ENCODE peak calls at places on chromosomes 3 and 15, in six cellular contexts. I, N, F, B, J and L are unnamed samples.

GRCh38 chr15:31551323-31551722 is 224.7 kb downstream of the KLF13 start:
- DNase-seq in N (no peak), F (no peak), J (no peak), B (no peak), I (no peak), L (no peak)

GRCh38 chr15:49145651-49146609 is 9.5 kb downstream of the COPS2 start:
- DNase-seq in N (peak; percentile 76), F (no peak), B (peak; percentile 75), I (no peak), J (no peak), L (no peak)

GRCh38 chr15:61796056-61796455 is 264.2 kb downstream of the VPS13C start:
- DNase-seq in J (no peak), B (peak; percentile 44), F (no peak), I (no peak), N (peak; percentile 94), L (no peak)

GRCh38 chr3:152245498-152246175 is 23.1 kb upstream of the MBNL1 start:
- DNase-seq in F (no peak), I (no peak), B (no peak), N (no peak), J (no peak), L (no peak)

GRCh38 chr15:29569533-29570092 is 252.7 kb downstream of the TJP1 start:
- DNase-seq in I (no peak), F (no peak), J (no peak), B (no peak), N (no peak), L (no peak)

GRCh38 chr3:166190360-166190759 is 353.1 kb upstream of the BCHE start:
- DNase-seq in I (no peak), J (no peak), F (no peak), N (peak; percentile 22), B (no peak), L (no peak)

GRCh38 chr3:195048059-195048905 is 222.7 kb downstream of the XXYLT1 start:
- DNase-seq in B (no peak), J (no peak), F (peak; percentile 10), N (no peak), I (no peak), L (no peak)

GRCh38 chr15:98785796-98786581 is 137.7 kb downstream of the IGF1R start:
- DNase-seq in B (no peak), I (no peak), N (no peak), J (no peak), F (no peak), L (no peak)

GRCh38 chr3:354433-354832 is 157.9 kb downstream of the CHL1 start:
- DNase-seq in J (no peak), N (peak; percentile 74), I (no peak), B (peak; percentile 50), F (no peak), L (no peak)

GRCh38 chr15:69994429-69995201 is 103.1 kb downstream of the TLE3 start:
- DNase-seq in F (no peak), B (no peak), J (no peak), N (no peak), I (no peak), L (no peak)

GRCh38 chr3:71564361-71564760 is 19.2 kb downstream of the FOXP1 start:
- DNase-seq in N (no peak), B (peak; percentile 57), J (no peak), I (no peak), F (no peak), L (no peak)

GRCh38 chr3:46360904-46361303 is 7.0 kb downstream of the CCR2 start:
- DNase-seq in I (no peak), N (no peak), F (no peak), J (no peak), B (no peak), L (no peak)

GRCh38 chr3:87390821-87391220 is 114.4 kb upstream of the POU1F1 start:
- DNase-seq in B (no peak), N (no peak), J (no peak), I (no peak), F (no peak), L (no peak)

GRCh38 chr3:142724682-142725351 is 983 bp downstream of the TRPC1 start:
- DNase-seq in J (peak; percentile 48), B (peak; percentile 72), F (peak; percentile 66), I (peak; percentile 39), N (no peak), L (peak; percentile 57)

GRCh38 chr3:138051946-138052802 is 42.2 kb downstream of the CLDN18 start:
- DNase-seq in I (peak; percentile 37), N (peak; percentile 60), J (peak; percentile 69), F (no peak), B (peak; percentile 67), L (no peak)

GRCh38 chr3:50450135-50450911 is 53.1 kb downstream of the CACNA2D2 start:
- DNase-seq in B (peak; percentile 71), N (peak; percentile 21), F (peak; percentile 83), J (peak; percentile 95), I (peak; percentile 40), L (no peak)

GRCh38 chr3:182389041-182389815 is 404.1 kb upstream of the ATP11B start:
- DNase-seq in N (no peak), I (no peak), B (no peak), F (no peak), J (no peak), L (peak; percentile 68)

GRCh38 chr3:42508562-42508961 is 6.1 kb downstream of the VIPR1 start:
- DNase-seq in N (no peak), J (peak; percentile 9), I (no peak), F (peak; percentile 24), B (no peak), L (peak; percentile 19)

GRCh38 chr3:190862209-190863118 is at the start of gene GMNC:
- DNase-seq in N (peak; percentile 62), B (peak; percentile 88), F (peak; percentile 90), I (peak; percentile 86), J (peak; percentile 88), L (peak; percentile 69)

GRCh38 chr15:68483165-68483564 is 51.2 kb upstream of the ITGA11 start:
- DNase-seq in J (no peak), I (no peak), N (no peak), B (no peak), F (no peak), L (no peak)

GRCh38 chr3:149291178-149291577 is 42.3 kb downstream of the TM4SF18 start:
- DNase-seq in B (no peak), N (no peak), J (no peak), F (no peak), I (no peak), L (no peak)

GRCh38 chr3:195247863-195248189 is 23.1 kb downstream of the XXYLT1 start:
- DNase-seq in I (no peak), N (no peak), J (peak; percentile 24), B (no peak), F (peak; percentile 19), L (no peak)

GRCh38 chr3:12796171-12797123 is at the start of gene CAND2:
- DNase-seq in F (peak; percentile 85), J (peak; percentile 69), B (peak; percentile 70), N (peak; percentile 51), I (peak; percentile 80), L (no peak)

GRCh38 chr3:103968751-103969150 is 1398.0 kb upstream of the ALCAM start:
- DNase-seq in J (no peak), B (no peak), I (no peak), N (no peak), F (no peak), L (no peak)

GRCh38 chr3:166837535-166837934 is 542.6 kb downstream of the ZBBX start:
- DNase-seq in I (no peak), J (no peak), N (no peak), F (no peak), B (no peak), L (no peak)

GRCh38 chr15:38610748-38611147 is 46.1 kb upstream of the RASGRP1 start:
- DNase-seq in N (no peak), I (no peak), J (no peak), F (no peak), B (no peak), L (no peak)

GRCh38 chr3:126480864-126481263 is 5.2 kb upstream of the ZXDC start:
- DNase-seq in B (peak; percentile 34), F (no peak), I (no peak), N (no peak), J (no peak), L (peak; percentile 13)

GRCh38 chr3:29488922-29489321 is 208.1 kb downstream of the RBMS3 start:
- DNase-seq in B (no peak), N (peak; percentile 11), I (no peak), J (no peak), F (no peak), L (no peak)

GRCh38 chr3:185796431-185797107 is 28.3 kb downstream of the IGF2BP2 start:
- DNase-seq in N (no peak), I (no peak), J (no peak), B (peak; percentile 81), F (no peak), L (no peak)

DNA sequence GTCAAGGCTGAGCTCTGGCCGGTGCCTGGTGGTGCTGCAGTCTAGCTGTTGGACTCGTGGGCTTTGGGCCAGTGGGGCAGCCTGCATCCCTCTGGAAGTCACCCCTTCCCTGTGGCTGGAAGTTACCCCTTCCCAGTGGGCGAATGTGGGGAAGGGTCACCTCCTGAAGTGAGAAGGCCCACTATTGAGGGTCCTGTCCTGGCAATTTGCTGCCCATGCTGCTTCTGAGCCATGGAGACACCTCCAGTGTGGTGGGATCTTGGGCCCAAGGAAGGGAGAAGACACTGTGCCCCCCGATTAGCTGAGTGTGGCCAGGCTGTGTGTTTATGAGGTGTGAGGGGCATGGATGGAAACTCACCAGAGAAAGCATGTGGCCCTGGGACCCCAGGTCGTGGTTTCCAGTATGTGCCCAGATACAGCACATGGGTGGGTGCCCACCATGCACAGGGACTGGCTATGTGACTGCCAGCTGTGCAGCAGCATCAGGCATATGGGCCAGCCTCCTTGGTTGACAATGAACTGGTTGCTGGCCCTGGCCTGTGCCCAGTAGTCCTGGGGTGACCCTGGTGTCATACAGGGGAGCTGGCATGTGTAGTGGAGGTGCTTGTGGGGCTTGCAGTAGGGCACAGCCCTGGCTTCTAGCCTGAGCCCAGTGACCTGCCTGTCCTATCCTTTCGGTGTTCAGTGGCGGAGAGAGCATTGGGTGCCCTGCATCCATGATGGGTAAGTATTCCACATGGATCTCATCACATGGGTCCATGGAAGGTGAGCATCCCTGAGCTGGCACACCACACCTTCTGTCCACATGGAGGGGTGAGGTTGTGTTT is 221.2 kb downstream of the SNRPN start:
- DNase-seq in B (no peak), J (peak; percentile 24), N (no peak), I (peak; percentile 7), F (no peak), L (peak; percentile 47)
- H3K9me3 ChIP-seq in B (no peaks in the 10 kb centered on the region), J (peaks cover 52% of the 10 kb centered on the region), N (no peaks in the 10 kb centered on the region), I (peaks cover 88% of the 10 kb centered on the region), F (peaks cover 76% of the 10 kb centered on the region), L (peaks cover 75% of the 10 kb centered on the region)

GRCh38 chr15:78684645-78685044 is 43.6 kb upstream of the CHRNB4 start:
- DNase-seq in I (no peak), F (no peak), N (no peak), J (no peak), B (no peak), L (no peak)
- H3K4me1 ChIP-seq in I (peaks cover 18% of the 10 kb centered on the region), F (no peaks in the 10 kb centered on the region), N (no peaks in the 10 kb centered on the region), J (no peaks in the 10 kb centered on the region), B (no peaks in the 10 kb centered on the region), L (peaks cover 14% of the 10 kb centered on the region)

GRCh38 chr15:25087137-25087536 is 132.3 kb downstream of the SNRPN start:
- DNase-seq in N (no peak), I (no peak), F (peak; percentile 20), J (no peak), B (no peak), L (peak; percentile 2)
- H3K9me3 ChIP-seq in N (peaks cover 2% of the 10 kb centered on the region), I (peaks cover 100% of the 10 kb centered on the region), F (peaks cover 99% of the 10 kb centered on the region), J (peaks cover 99% of the 10 kb centered on the region), B (no peaks in the 10 kb centered on the region), L (peaks cover 15% of the 10 kb centered on the region)

GRCh38 chr3:139309046-139309660 is 34.7 kb upstream of the MRPS22 start:
- DNase-seq in N (no peak), B (no peak), I (no peak), F (no peak), J (no peak), L (no peak)
- H3K4me1 ChIP-seq in N (peaks cover 27% of the 10 kb centered on the region), B (peaks cover 68% of the 10 kb centered on the region), I (no peaks in the 10 kb centered on the region), F (no peaks in the 10 kb centered on the region), J (no peaks in the 10 kb centered on the region), L (peaks cover 26% of the 10 kb centered on the region)